ENCODE peak calls at places on chromosomes 2 and 18, in ten cellular contexts. One of them, this sample, is unnamed.

GRCh38 chr2:128638311-128638710 is 319.6 kb upstream of the HS6ST1 start:
- DNase-seq in HEK293T: no peak
- DNase-seq in stimulated activated CD4-positive, alpha-beta T cell treated with anti-CD3 and anti-CD28 coated beads, Interleukin-1b, Interleukin-23, amount 100 ng/mL, for 24 hours: no peak
- DNase-seq in GM10248: no peak
- DNase-seq in ELF-1: no peak
- DNase-seq in GM12865: no peak
- DNase-seq in sigmoid colon: no peak
- DNase-seq in Right ventricle myocardium inferior: no peak
- DNase-seq in left cardiac atrium: no peak
- DNase-seq in EL: no peak
- DNase-seq in this sample: no peak

GRCh38 chr2:44948565-44949328 is 7.2 kb downstream of the SIX3 start:
- DNase-seq in Right ventricle myocardium inferior: no peak
- DNase-seq in left cardiac atrium: no peak
- DNase-seq in HEK293T: no peak
- DNase-seq in EL: no peak
- DNase-seq in GM10248: no peak
- DNase-seq in ELF-1: no peak
- DNase-seq in GM12865: no peak
- DNase-seq in stimulated activated CD4-positive, alpha-beta T cell treated with anti-CD3 and anti-CD28 coated beads, Interleukin-1b, Interleukin-23, amount 100 ng/mL, for 24 hours: no peak
- DNase-seq in sigmoid colon: no peak
- DNase-seq in this sample: no peak

GRCh38 chr2:8754056-8754790 is 72.4 kb downstream of the ID2 start:
- DNase-seq in sigmoid colon: no peak
- DNase-seq in Right ventricle myocardium inferior: no peak
- DNase-seq in GM10248: no peak
- DNase-seq in stimulated activated CD4-positive, alpha-beta T cell treated with anti-CD3 and anti-CD28 coated beads, Interleukin-1b, Interleukin-23, amount 100 ng/mL, for 24 hours: no peak
- DNase-seq in left cardiac atrium: no peak
- DNase-seq in EL: peak; percentile 1
- DNase-seq in ELF-1: no peak
- DNase-seq in HEK293T: no peak
- DNase-seq in GM12865: no peak
- DNase-seq in this sample: no peak

GRCh38 chr2:58731488-58731869 is 490.4 kb upstream of the FANCL start:
- DNase-seq in stimulated activated CD4-positive, alpha-beta T cell treated with anti-CD3 and anti-CD28 coated beads, Interleukin-1b, Interleukin-23, amount 100 ng/mL, for 24 hours: no peak
- DNase-seq in Right ventricle myocardium inferior: no peak
- DNase-seq in left cardiac atrium: no peak
- DNase-seq in sigmoid colon: no peak
- DNase-seq in EL: no peak
- DNase-seq in GM12865: no peak
- DNase-seq in HEK293T: no peak
- DNase-seq in ELF-1: no peak
- DNase-seq in GM10248: no peak
- DNase-seq in this sample: no peak

GRCh38 chr2:182924311-182924710 is 57.9 kb upstream of the FRZB start:
- DNase-seq in sigmoid colon: no peak
- DNase-seq in ELF-1: no peak
- DNase-seq in stimulated activated CD4-positive, alpha-beta T cell treated with anti-CD3 and anti-CD28 coated beads, Interleukin-1b, Interleukin-23, amount 100 ng/mL, for 24 hours: no peak
- DNase-seq in Right ventricle myocardium inferior: no peak
- DNase-seq in EL: no peak
- DNase-seq in GM10248: no peak
- DNase-seq in GM12865: no peak
- DNase-seq in HEK293T: no peak
- DNase-seq in left cardiac atrium: no peak
- DNase-seq in this sample: no peak

GRCh38 chr2:238107525-238108422 is 7.6 kb downstream of the ESPNL start:
- DNase-seq in EL: no peak
- DNase-seq in GM12865: peak; percentile 89
- DNase-seq in sigmoid colon: peak; percentile 54
- DNase-seq in Right ventricle myocardium inferior: peak; percentile 34
- DNase-seq in left cardiac atrium: peak; percentile 14
- DNase-seq in ELF-1: peak; percentile 36
- DNase-seq in HEK293T: no peak
- DNase-seq in stimulated activated CD4-positive, alpha-beta T cell treated with anti-CD3 and anti-CD28 coated beads, Interleukin-1b, Interleukin-23, amount 100 ng/mL, for 24 hours: no peak
- DNase-seq in GM10248: peak; percentile 78
- DNase-seq in this sample: no peak

GRCh38 chr18:58847383-58848071 is 17.1 kb upstream of the ZNF532 start:
- DNase-seq in stimulated activated CD4-positive, alpha-beta T cell treated with anti-CD3 and anti-CD28 coated beads, Interleukin-1b, Interleukin-23, amount 100 ng/mL, for 24 hours: no peak
- DNase-seq in EL: no peak
- DNase-seq in left cardiac atrium: peak; percentile 46
- DNase-seq in sigmoid colon: no peak
- DNase-seq in GM12865: no peak
- DNase-seq in Right ventricle myocardium inferior: no peak
- DNase-seq in ELF-1: peak; percentile 92
- DNase-seq in GM10248: no peak
- DNase-seq in HEK293T: no peak
- DNase-seq in this sample: no peak

GRCh38 chr2:121530210-121530562 is 494 bp upstream of the RNU4ATAC start:
- DNase-seq in ELF-1: peak; percentile 87
- DNase-seq in Right ventricle myocardium inferior: peak; percentile 79
- DNase-seq in GM10248: peak; percentile 78
- DNase-seq in GM12865: peak; percentile 85
- DNase-seq in EL: peak; percentile 81
- DNase-seq in stimulated activated CD4-positive, alpha-beta T cell treated with anti-CD3 and anti-CD28 coated beads, Interleukin-1b, Interleukin-23, amount 100 ng/mL, for 24 hours: no peak
- DNase-seq in sigmoid colon: peak; percentile 86
- DNase-seq in left cardiac atrium: peak; percentile 79
- DNase-seq in HEK293T: peak; percentile 74
- DNase-seq in this sample: peak; percentile 23

GRCh38 chr18:9706081-9706935 is 1.8 kb upstream of the RAB31 start:
- DNase-seq in stimulated activated CD4-positive, alpha-beta T cell treated with anti-CD3 and anti-CD28 coated beads, Interleukin-1b, Interleukin-23, amount 100 ng/mL, for 24 hours: no peak
- DNase-seq in GM12865: no peak
- DNase-seq in Right ventricle myocardium inferior: no peak
- DNase-seq in sigmoid colon: peak; percentile 56
- DNase-seq in EL: peak; percentile 54
- DNase-seq in left cardiac atrium: no peak
- DNase-seq in HEK293T: no peak
- DNase-seq in GM10248: no peak
- DNase-seq in ELF-1: no peak
- DNase-seq in this sample: no peak

GRCh38 chr18:65415167-65415566 is 335.6 kb upstream of the CDH7 start:
- DNase-seq in sigmoid colon: no peak
- DNase-seq in GM10248: no peak
- DNase-seq in Right ventricle myocardium inferior: no peak
- DNase-seq in stimulated activated CD4-positive, alpha-beta T cell treated with anti-CD3 and anti-CD28 coated beads, Interleukin-1b, Interleukin-23, amount 100 ng/mL, for 24 hours: no peak
- DNase-seq in GM12865: no peak
- DNase-seq in ELF-1: peak; percentile 70
- DNase-seq in HEK293T: no peak
- DNase-seq in left cardiac atrium: no peak
- DNase-seq in EL: no peak
- DNase-seq in this sample: peak; percentile 60

GRCh38 chr2:205706769-205707375 is 24.6 kb downstream of the NRP2 start:
- DNase-seq in sigmoid colon: peak; percentile 94
- DNase-seq in GM10248: peak; percentile 74
- DNase-seq in Right ventricle myocardium inferior: peak; percentile 83
- DNase-seq in left cardiac atrium: peak; percentile 76
- DNase-seq in GM12865: peak; percentile 92
- DNase-seq in stimulated activated CD4-positive, alpha-beta T cell treated with anti-CD3 and anti-CD28 coated beads, Interleukin-1b, Interleukin-23, amount 100 ng/mL, for 24 hours: no peak
- DNase-seq in ELF-1: peak; percentile 55
- DNase-seq in EL: peak; percentile 84
- DNase-seq in HEK293T: no peak
- DNase-seq in this sample: no peak

GRCh38 chr2:224222320-224222719 is 179.6 kb downstream of the FAM124B start:
- DNase-seq in ELF-1: no peak
- DNase-seq in GM12865: no peak
- DNase-seq in stimulated activated CD4-positive, alpha-beta T cell treated with anti-CD3 and anti-CD28 coated beads, Interleukin-1b, Interleukin-23, amount 100 ng/mL, for 24 hours: no peak
- DNase-seq in Right ventricle myocardium inferior: no peak
- DNase-seq in HEK293T: no peak
- DNase-seq in EL: peak; percentile 20
- DNase-seq in GM10248: no peak
- DNase-seq in sigmoid colon: no peak
- DNase-seq in left cardiac atrium: no peak
- DNase-seq in this sample: peak; percentile 10

GRCh38 chr18:77653792-77654191 is 404.1 kb downstream of the GALR1 start:
- DNase-seq in GM12865: no peak
- DNase-seq in sigmoid colon: no peak
- DNase-seq in HEK293T: no peak
- DNase-seq in GM10248: no peak
- DNase-seq in left cardiac atrium: no peak
- DNase-seq in Right ventricle myocardium inferior: no peak
- DNase-seq in EL: no peak
- DNase-seq in ELF-1: no peak
- DNase-seq in stimulated activated CD4-positive, alpha-beta T cell treated with anti-CD3 and anti-CD28 coated beads, Interleukin-1b, Interleukin-23, amount 100 ng/mL, for 24 hours: no peak
- DNase-seq in this sample: no peak

GRCh38 chr2:117958186-117958585 is 55.7 kb downstream of the CCDC93 start:
- DNase-seq in HEK293T: no peak
- DNase-seq in Right ventricle myocardium inferior: no peak
- DNase-seq in ELF-1: no peak
- DNase-seq in GM10248: no peak
- DNase-seq in EL: peak; percentile 76
- DNase-seq in left cardiac atrium: no peak
- DNase-seq in stimulated activated CD4-positive, alpha-beta T cell treated with anti-CD3 and anti-CD28 coated beads, Interleukin-1b, Interleukin-23, amount 100 ng/mL, for 24 hours: no peak
- DNase-seq in sigmoid colon: no peak
- DNase-seq in GM12865: no peak
- DNase-seq in this sample: peak; percentile 4

GRCh38 chr2:20674974-20675679 is 8.2 kb downstream of the GDF7 start:
- DNase-seq in Right ventricle myocardium inferior: no peak
- DNase-seq in EL: peak; percentile 86
- DNase-seq in sigmoid colon: no peak
- DNase-seq in ELF-1: no peak
- DNase-seq in GM10248: no peak
- DNase-seq in GM12865: no peak
- DNase-seq in HEK293T: no peak
- DNase-seq in stimulated activated CD4-positive, alpha-beta T cell treated with anti-CD3 and anti-CD28 coated beads, Interleukin-1b, Interleukin-23, amount 100 ng/mL, for 24 hours: no peak
- DNase-seq in left cardiac atrium: peak; percentile 83
- DNase-seq in this sample: no peak

GRCh38 chr2:46779447-46779941 is 136.1 kb downstream of the MCFD2 start:
- DNase-seq in HEK293T: no peak
- DNase-seq in Right ventricle myocardium inferior: no peak
- DNase-seq in ELF-1: no peak
- DNase-seq in GM12865: no peak
- DNase-seq in sigmoid colon: no peak
- DNase-seq in left cardiac atrium: no peak
- DNase-seq in stimulated activated CD4-positive, alpha-beta T cell treated with anti-CD3 and anti-CD28 coated beads, Interleukin-1b, Interleukin-23, amount 100 ng/mL, for 24 hours: no peak
- DNase-seq in GM10248: no peak
- DNase-seq in EL: peak; percentile 42
- DNase-seq in this sample: no peak

GRCh38 chr18:58866261-58867232 is 1.9 kb downstream of the ZNF532 start:
- DNase-seq in GM10248: no peak
- DNase-seq in stimulated activated CD4-positive, alpha-beta T cell treated with anti-CD3 and anti-CD28 coated beads, Interleukin-1b, Interleukin-23, amount 100 ng/mL, for 24 hours: no peak
- DNase-seq in HEK293T: no peak
- DNase-seq in GM12865: no peak
- DNase-seq in Right ventricle myocardium inferior: no peak
- DNase-seq in EL: no peak
- DNase-seq in ELF-1: no peak
- DNase-seq in sigmoid colon: peak; percentile 15
- DNase-seq in left cardiac atrium: no peak
- DNase-seq in this sample: no peak

GRCh38 chr2:10527585-10527984 is 79.5 kb upstream of the ODC1 start:
- DNase-seq in stimulated activated CD4-positive, alpha-beta T cell treated with anti-CD3 and anti-CD28 coated beads, Interleukin-1b, Interleukin-23, amount 100 ng/mL, for 24 hours: no peak
- DNase-seq in sigmoid colon: peak; percentile 24
- DNase-seq in GM12865: no peak
- DNase-seq in Right ventricle myocardium inferior: peak; percentile 22
- DNase-seq in GM10248: no peak
- DNase-seq in HEK293T: no peak
- DNase-seq in left cardiac atrium: no peak
- DNase-seq in EL: no peak
- DNase-seq in ELF-1: no peak
- DNase-seq in this sample: no peak

GRCh38 chr2:230473378-230473777 is 57.4 kb downstream of the SP100 start:
- DNase-seq in left cardiac atrium: no peak
- DNase-seq in HEK293T: no peak
- DNase-seq in ELF-1: no peak
- DNase-seq in stimulated activated CD4-positive, alpha-beta T cell treated with anti-CD3 and anti-CD28 coated beads, Interleukin-1b, Interleukin-23, amount 100 ng/mL, for 24 hours: no peak
- DNase-seq in sigmoid colon: no peak
- DNase-seq in Right ventricle myocardium inferior: no peak
- DNase-seq in GM10248: no peak
- DNase-seq in GM12865: peak; percentile 60
- DNase-seq in EL: peak; percentile 19
- DNase-seq in this sample: no peak

GRCh38 chr2:101349893-101350662 is 37.2 kb downstream of the CREG2 start:
- DNase-seq in GM10248: no peak
- DNase-seq in sigmoid colon: no peak
- DNase-seq in HEK293T: no peak
- DNase-seq in stimulated activated CD4-positive, alpha-beta T cell treated with anti-CD3 and anti-CD28 coated beads, Interleukin-1b, Interleukin-23, amount 100 ng/mL, for 24 hours: no peak
- DNase-seq in ELF-1: no peak
- DNase-seq in EL: peak; percentile 13
- DNase-seq in GM12865: no peak
- DNase-seq in left cardiac atrium: no peak
- DNase-seq in Right ventricle myocardium inferior: no peak
- DNase-seq in this sample: no peak

GRCh38 chr2:203352604-203353255 is 24.5 kb downstream of the ABI2 start:
- DNase-seq in GM10248: no peak
- DNase-seq in sigmoid colon: no peak
- DNase-seq in Right ventricle myocardium inferior: no peak
- DNase-seq in HEK293T: no peak
- DNase-seq in EL: no peak
- DNase-seq in stimulated activated CD4-positive, alpha-beta T cell treated with anti-CD3 and anti-CD28 coated beads, Interleukin-1b, Interleukin-23, amount 100 ng/mL, for 24 hours: no peak
- DNase-seq in GM12865: no peak
- DNase-seq in ELF-1: no peak
- DNase-seq in left cardiac atrium: no peak
- DNase-seq in this sample: peak; percentile 45

GRCh38 chr2:77228379-77228778 is 293.8 kb downstream of the LRRTM4 start:
- DNase-seq in HEK293T: no peak
- DNase-seq in ELF-1: no peak
- DNase-seq in stimulated activated CD4-positive, alpha-beta T cell treated with anti-CD3 and anti-CD28 coated beads, Interleukin-1b, Interleukin-23, amount 100 ng/mL, for 24 hours: no peak
- DNase-seq in Right ventricle myocardium inferior: no peak
- DNase-seq in GM10248: no peak
- DNase-seq in EL: no peak
- DNase-seq in sigmoid colon: no peak
- DNase-seq in GM12865: no peak
- DNase-seq in left cardiac atrium: no peak
- DNase-seq in this sample: no peak